ENCODE peak calls at places on chromosomes 6 and 20, in nine cellular contexts. H is vagina, L is HCT116, J is body of pancreas, A is IMR-90, Y is suprapubic skin, G is Peyer's patch, D is A549, K is uterus. S is an unnamed sample.

GRCh38 chr6:166026586-166027126 is 141.0 kb downstream of the TBXT start:
- DNase-seq in H (no peak), L (no peak), J (no peak), A (no peak), Y (no peak), G (no peak), D (no peak), K (no peak), S (no peak)

GRCh38 chr6:41675176-41675767 is 37.0 kb downstream of the MDFI start:
- DNase-seq in H (no peak), L (no peak), J (no peak), A (no peak), Y (no peak), G (no peak), D (no peak), K (no peak), S (no peak)

GRCh38 chr20:34249291-34249690 is 8.1 kb downstream of the ASIP start:
- DNase-seq in H (no peak), L (no peak), J (no peak), A (peak; percentile 71), Y (no peak), G (peak; percentile 41), D (no peak), K (no peak), S (peak; percentile 26)

GRCh38 chr20:47099093-47099492 is 204.4 kb downstream of the EYA2 start:
- DNase-seq in H (peak; percentile 52), L (no peak), J (no peak), A (no peak), Y (no peak), G (no peak), D (no peak), K (no peak), S (no peak)

GRCh38 chr6:51398064-51398740 is 579.5 kb downstream of the TFAP2B start:
- DNase-seq in H (no peak), L (no peak), J (no peak), A (no peak), Y (no peak), G (no peak), D (no peak), K (no peak), S (no peak)

GRCh38 chr6:52634211-52634610 is 36.7 kb upstream of the TMEM14A start:
- DNase-seq in H (no peak), L (no peak), J (no peak), A (peak; percentile 49), Y (no peak), G (no peak), D (no peak), K (no peak), S (no peak)

GRCh38 chr6:136921521-136921935 is 573 bp upstream of the SLC35D3 start:
- DNase-seq in H (no peak), L (no peak), J (peak; percentile 43), A (no peak), Y (no peak), G (no peak), D (no peak), K (no peak), S (peak; percentile 87)

GRCh38 chr6:57324538-57324937 is 7.1 kb downstream of the PRIM2 start:
- DNase-seq in H (no peak), L (no peak), J (no peak), A (peak; percentile 32), Y (no peak), G (no peak), D (peak; percentile 9), K (no peak), S (no peak)

GRCh38 chr20:61353261-61353995 is 101.4 kb downstream of the CDH4 start:
- DNase-seq in H (no peak), L (no peak), J (no peak), A (peak; percentile 37), Y (no peak), G (no peak), D (no peak), K (no peak), S (no peak)

GRCh38 chr20:58661298-58662141 is 10.4 kb downstream of the STX16 start:
- DNase-seq in H (no peak), L (no peak), J (no peak), A (no peak), Y (no peak), G (peak; percentile 20), D (no peak), K (no peak), S (no peak)

GRCh38 chr6:154937306-154938244 is 57.5 kb upstream of the TIAM2 start:
- DNase-seq in H (no peak), L (no peak), J (no peak), A (peak; percentile 77), Y (no peak), G (no peak), D (no peak), K (no peak), S (no peak)

GRCh38 chr20:47493175-47493953 is 8.3 kb upstream of the NCOA3 start:
- DNase-seq in H (no peak), L (peak; percentile 36), J (peak; percentile 97), A (peak; percentile 63), Y (peak; percentile 90), G (peak; percentile 79), D (peak; percentile 64), K (peak; percentile 92), S (peak; percentile 83)

GRCh38 chr6:128204621-128205020 is 303.8 kb upstream of the THEMIS start:
- DNase-seq in H (no peak), L (no peak), J (no peak), A (no peak), Y (no peak), G (no peak), D (no peak), K (no peak), S (no peak)

GRCh38 chr6:25342784-25343183 is 63.6 kb downstream of the CARMIL1 start:
- DNase-seq in H (no peak), L (no peak), J (no peak), A (peak; percentile 24), Y (no peak), G (no peak), D (peak; percentile 4), K (no peak), S (no peak)

GRCh38 chr6:135183532-135184440 is 2.7 kb downstream of the MYB start:
- DNase-seq in H (no peak), L (peak; percentile 83), J (peak; percentile 58), A (peak; percentile 28), Y (no peak), G (peak; percentile 68), D (peak; percentile 64), K (no peak), S (peak; percentile 70)

GRCh38 chr20:40494238-40494637 is 194.8 kb downstream of the MAFB start:
- DNase-seq in H (no peak), L (no peak), J (peak; percentile 10), A (no peak), Y (no peak), G (no peak), D (no peak), K (no peak), S (peak; percentile 76)

GRCh38 chr6:43229803-43230239 is 540 bp upstream of the DNPH1 start:
- DNase-seq in H (no peak), L (no peak), J (no peak), A (no peak), Y (no peak), G (no peak), D (no peak), K (no peak), S (no peak)

GRCh38 chr6:132202569-132202968 is 198.7 kb downstream of the MOXD1 start:
- DNase-seq in H (no peak), L (no peak), J (no peak), A (peak; percentile 96), Y (no peak), G (no peak), D (no peak), K (no peak), S (no peak)

DNA sequence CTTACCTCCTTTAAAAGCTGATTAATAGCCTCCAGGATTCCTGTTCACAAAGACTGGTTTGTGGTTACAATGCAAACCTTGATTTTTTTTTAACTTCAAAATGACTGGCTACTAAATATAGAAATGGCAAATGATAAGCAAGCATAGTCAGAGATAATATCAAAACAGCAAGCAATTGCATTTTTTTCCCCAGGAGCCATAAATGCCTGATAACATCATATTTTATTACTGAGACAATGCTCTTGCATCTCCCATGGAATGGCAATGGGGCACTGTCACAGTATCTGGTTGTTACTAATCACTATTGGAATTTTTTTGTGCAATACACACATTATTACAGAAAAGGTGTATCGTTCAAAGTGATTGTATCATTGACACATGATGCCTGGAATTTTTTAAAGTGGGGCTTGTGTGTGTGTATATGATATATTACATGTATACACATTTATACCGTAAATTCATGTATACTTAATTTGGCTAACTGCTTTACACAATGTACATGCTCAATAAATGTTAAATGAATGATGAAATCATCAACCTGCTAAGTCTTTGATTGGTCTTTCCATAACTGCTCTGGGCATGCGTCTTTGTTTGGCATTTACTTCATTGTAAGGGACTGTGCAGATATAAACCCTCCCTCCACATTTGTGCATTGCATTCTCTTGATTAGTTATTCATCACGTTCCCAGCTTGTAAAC is 985 bp upstream of the SALL4 start:
- DNase-seq in H (no peak), L (no peak), J (no peak), A (peak; percentile 6), Y (no peak), G (no peak), D (peak; percentile 23), K (no peak), S (no peak)
- H3K4me3 ChIP-seq in H (no peak overlapping the region), L (no peak overlapping the region), J (no peak overlapping the region), A (no peak overlapping the region), Y (no peak overlapping the region), G (no peak overlapping the region), D (no peak overlapping the region), K (no peak overlapping the region), S (no peak overlapping the region)

GRCh38 chr6:79404261-79404660 is 133.0 kb downstream of the LCA5 start:
- DNase-seq in H (no peak), L (no peak), J (no peak), A (no peak), Y (no peak), G (no peak), D (no peak), K (no peak), S (no peak)
- TF ChIP-seq CTCF in H (no peak), L (peak; percentile 31), J (no peak), A (no peak), Y (no peak), G (no peak), D (no peak), K (no peak), S (no peak)

GRCh38 chr6:85451586-85452306 is 1.9 kb downstream of the NT5E start:
- DNase-seq in H (no peak), L (no peak), J (no peak), A (no peak), Y (no peak), G (no peak), D (peak; percentile 17), K (no peak), S (no peak)
- TF ChIP-seq POLR2A in H (no peak), L (no peak), J (no peak), A (no peak), Y (no peak), G (no peak), D (no peak), K (no peak), S (no peak)

DNA sequence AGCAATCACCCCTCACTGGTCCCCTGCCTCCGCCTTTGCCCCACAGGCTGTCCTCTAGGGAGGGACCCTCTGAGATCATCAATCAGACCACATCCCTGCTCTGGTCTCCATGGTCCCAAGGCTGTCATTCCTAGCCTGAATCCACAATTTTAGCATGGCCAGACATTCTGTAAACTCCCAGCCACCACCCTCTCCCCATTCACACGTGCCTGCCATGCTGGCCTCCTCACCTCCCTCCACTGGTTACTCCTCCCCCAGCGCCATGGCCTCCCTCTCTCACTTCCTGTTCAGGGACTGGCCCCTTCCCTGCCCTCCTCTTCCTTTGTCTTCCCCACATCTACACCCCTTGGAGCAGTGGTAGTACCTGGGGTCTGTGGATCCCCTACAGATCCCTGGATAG is 150.7 kb upstream of the MLN start:
- DNase-seq in H (no peak), L (no peak), J (no peak), A (no peak), Y (no peak), G (no peak), D (no peak), K (no peak), S (no peak)
- H3K4me3 ChIP-seq in H (no peak overlapping the region), L (no peak overlapping the region), J (no peak overlapping the region), A (no peak overlapping the region), Y (no peak overlapping the region), G (no peak overlapping the region), D (no peak overlapping the region), K (no peak overlapping the region), S (no peak overlapping the region)